ENCODE peak calls at places on chromosome X, in four cellular contexts. One of them, this sample, is unnamed.

GRCh38 chrX:6965729-6966128 is 181.8 kb upstream of the STS start:
- DNase-seq in type B pancreatic cell: no peak
- DNase-seq in dorsolateral prefrontal cortex: no peak
- DNase-seq in lower lobe of right lung: no peak
- DNase-seq in this sample: no peak

GRCh38 chrX:41445781-41446358 is 1.3 kb upstream of the NYX start:
- DNase-seq in dorsolateral prefrontal cortex: no peak
- DNase-seq in type B pancreatic cell: no peak
- DNase-seq in lower lobe of right lung: no peak
- DNase-seq in this sample: no peak

GRCh38 chrX:43718956-43719355 is 62.9 kb downstream of the MAOA start:
- DNase-seq in dorsolateral prefrontal cortex: no peak
- DNase-seq in lower lobe of right lung: no peak
- DNase-seq in type B pancreatic cell: no peak
- DNase-seq in this sample: no peak

GRCh38 chrX:41468647-41469323 is 21.6 kb downstream of the NYX start:
- DNase-seq in lower lobe of right lung: no peak
- DNase-seq in dorsolateral prefrontal cortex: no peak
- DNase-seq in type B pancreatic cell: no peak
- DNase-seq in this sample: no peak

GRCh38 chrX:154374361-154375155 is at the start of gene FLNA:
- DNase-seq in lower lobe of right lung: no peak
- DNase-seq in type B pancreatic cell: no peak
- DNase-seq in dorsolateral prefrontal cortex: no peak
- DNase-seq in this sample: no peak

GRCh38 chrX:139126493-139126892 is 404.0 kb upstream of the F9 start:
- DNase-seq in type B pancreatic cell: no peak
- DNase-seq in lower lobe of right lung: no peak
- DNase-seq in dorsolateral prefrontal cortex: no peak
- DNase-seq in this sample: no peak

GRCh38 chrX:48945517-48946348 is 11.7 kb downstream of the OTUD5 start:
- DNase-seq in lower lobe of right lung: peak
- DNase-seq in dorsolateral prefrontal cortex: peak
- DNase-seq in type B pancreatic cell: no peak
- DNase-seq in this sample: no peak

GRCh38 chrX:50691820-50692219 is 122.2 kb downstream of the SHROOM4 start:
- DNase-seq in type B pancreatic cell: no peak
- DNase-seq in dorsolateral prefrontal cortex: no peak
- DNase-seq in lower lobe of right lung: no peak
- DNase-seq in this sample: no peak

GRCh38 chrX:1202251-1202650 is 10.2 kb downstream of the CRLF2 start:
- DNase-seq in lower lobe of right lung: no peak
- DNase-seq in dorsolateral prefrontal cortex: no peak
- DNase-seq in type B pancreatic cell: peak
- DNase-seq in this sample: peak

GRCh38 chrX:153397256-153397960 is 3.7 kb downstream of the PNMA6E start:
- DNase-seq in lower lobe of right lung: no peak
- DNase-seq in dorsolateral prefrontal cortex: no peak
- DNase-seq in type B pancreatic cell: no peak
- DNase-seq in this sample: no peak

GRCh38 chrX:100864967-100865366 is 9.2 kb downstream of the NOX1 start:
- DNase-seq in type B pancreatic cell: no peak
- DNase-seq in dorsolateral prefrontal cortex: peak
- DNase-seq in lower lobe of right lung: no peak
- DNase-seq in this sample: no peak

GRCh38 chrX:71634366-71634765 is 16.1 kb upstream of the CXCR3 start:
- DNase-seq in lower lobe of right lung: no peak
- DNase-seq in type B pancreatic cell: no peak
- DNase-seq in dorsolateral prefrontal cortex: no peak
- DNase-seq in this sample: no peak

GRCh38 chrX:53284684-53285447 is 3.5 kb upstream of the IQSEC2 start:
- DNase-seq in dorsolateral prefrontal cortex: peak
- DNase-seq in type B pancreatic cell: no peak
- DNase-seq in lower lobe of right lung: peak
- DNase-seq in this sample: no peak

GRCh38 chrX:11273544-11273943 is 19.7 kb upstream of the AMELX start:
- DNase-seq in lower lobe of right lung: no peak
- DNase-seq in dorsolateral prefrontal cortex: no peak
- DNase-seq in type B pancreatic cell: no peak
- DNase-seq in this sample: no peak

GRCh38 chrX:23626651-23627050 is 40.6 kb upstream of the PRDX4 start:
- DNase-seq in dorsolateral prefrontal cortex: no peak
- DNase-seq in type B pancreatic cell: no peak
- DNase-seq in lower lobe of right lung: no peak
- DNase-seq in this sample: no peak

GRCh38 chrX:47873123-47873522 is 36.4 kb downstream of the ZNF81 start:
- DNase-seq in type B pancreatic cell: no peak
- DNase-seq in lower lobe of right lung: no peak
- DNase-seq in dorsolateral prefrontal cortex: no peak
- DNase-seq in this sample: no peak

GRCh38 chrX:149374751-149375150 is 130.4 kb downstream of the IDS start:
- DNase-seq in lower lobe of right lung: no peak
- DNase-seq in type B pancreatic cell: no peak
- DNase-seq in dorsolateral prefrontal cortex: no peak
- DNase-seq in this sample: no peak

GRCh38 chrX:7574325-7574724 is 268.6 kb upstream of the VCX start:
- DNase-seq in type B pancreatic cell: no peak
- DNase-seq in lower lobe of right lung: no peak
- DNase-seq in dorsolateral prefrontal cortex: no peak
- DNase-seq in this sample: no peak

GRCh38 chrX:74343327-74343969 is 39.5 kb downstream of the ZCCHC13 start:
- DNase-seq in lower lobe of right lung: no peak
- DNase-seq in dorsolateral prefrontal cortex: no peak
- DNase-seq in type B pancreatic cell: no peak
- DNase-seq in this sample: no peak

GRCh38 chrX:15619053-15619772 is 18.5 kb upstream of the ACE2 start:
- DNase-seq in type B pancreatic cell: no peak
- DNase-seq in dorsolateral prefrontal cortex: no peak
- DNase-seq in lower lobe of right lung: no peak
- DNase-seq in this sample: no peak

GRCh38 chrX:39983715-39984114 is 114.0 kb downstream of the BCOR start:
- DNase-seq in dorsolateral prefrontal cortex: peak
- DNase-seq in type B pancreatic cell: no peak
- DNase-seq in lower lobe of right lung: no peak
- DNase-seq in this sample: no peak

GRCh38 chrX:40266490-40267333 is 169.0 kb upstream of the BCOR start:
- DNase-seq in dorsolateral prefrontal cortex: peak
- DNase-seq in type B pancreatic cell: peak
- DNase-seq in lower lobe of right lung: peak
- DNase-seq in this sample: peak

GRCh38 chrX:12497832-12498591 is 293.2 kb upstream of the PRPS2 start:
- DNase-seq in lower lobe of right lung: no peak
- DNase-seq in dorsolateral prefrontal cortex: no peak
- DNase-seq in type B pancreatic cell: no peak
- DNase-seq in this sample: no peak

GRCh38 chrX:40145001-40145631 is 47.4 kb upstream of the BCOR start:
- DNase-seq in lower lobe of right lung: no peak
- DNase-seq in dorsolateral prefrontal cortex: no peak
- DNase-seq in type B pancreatic cell: no peak
- DNase-seq in this sample: no peak

GRCh38 chrX:110944793-110945466 is 149.3 kb upstream of the CHRDL1 start:
- DNase-seq in dorsolateral prefrontal cortex: peak
- DNase-seq in lower lobe of right lung: no peak
- DNase-seq in type B pancreatic cell: no peak
- DNase-seq in this sample: no peak

GRCh38 chrX:274904-275475 is 6.2 kb upstream of the PLCXD1 start:
- DNase-seq in type B pancreatic cell: no peak
- DNase-seq in lower lobe of right lung: peak
- DNase-seq in dorsolateral prefrontal cortex: no peak
- DNase-seq in this sample: no peak

GRCh38 chrX:44400588-44400987 is 57.1 kb upstream of the EFHC2 start:
- DNase-seq in lower lobe of right lung: peak
- DNase-seq in dorsolateral prefrontal cortex: no peak
- DNase-seq in type B pancreatic cell: no peak
- DNase-seq in this sample: no peak

GRCh38 chrX:11952176-11952720 is 186.0 kb upstream of the FRMPD4 start:
- DNase-seq in lower lobe of right lung: no peak
- DNase-seq in type B pancreatic cell: no peak
- DNase-seq in dorsolateral prefrontal cortex: no peak
- DNase-seq in this sample: no peak

GRCh38 chrX:42739258-42739657 is 38.7 kb downstream of the PPP1R2C start:
- DNase-seq in lower lobe of right lung: no peak
- DNase-seq in type B pancreatic cell: no peak
- DNase-seq in dorsolateral prefrontal cortex: no peak
- DNase-seq in this sample: no peak

GRCh38 chrX:20680998-20681397 is 414.3 kb upstream of the RPS6KA3 start:
- DNase-seq in type B pancreatic cell: no peak
- DNase-seq in dorsolateral prefrontal cortex: no peak
- DNase-seq in lower lobe of right lung: no peak
- DNase-seq in this sample: no peak

GRCh38 chrX:26146024-26146423 is 7.9 kb downstream of the MAGEB18 start:
- DNase-seq in dorsolateral prefrontal cortex: no peak
- DNase-seq in type B pancreatic cell: no peak
- DNase-seq in lower lobe of right lung: no peak
- DNase-seq in this sample: no peak

GRCh38 chrX:120306640-120307039 is 4.6 kb downstream of the TMEM255A start:
- DNase-seq in lower lobe of right lung: no peak
- DNase-seq in dorsolateral prefrontal cortex: no peak
- DNase-seq in type B pancreatic cell: no peak
- DNase-seq in this sample: no peak

GRCh38 chrX:31092476-31092875 is 20.6 kb upstream of the FTHL17 start:
- DNase-seq in dorsolateral prefrontal cortex: no peak
- DNase-seq in lower lobe of right lung: no peak
- DNase-seq in type B pancreatic cell: no peak
- DNase-seq in this sample: no peak

GRCh38 chrX:14352511-14352910 is 176.8 kb upstream of the GLRA2 start:
- DNase-seq in dorsolateral prefrontal cortex: no peak
- DNase-seq in lower lobe of right lung: no peak
- DNase-seq in type B pancreatic cell: no peak
- DNase-seq in this sample: no peak

GRCh38 chrX:124690495-124690894 is 344.1 kb downstream of the SH2D1A start:
- DNase-seq in lower lobe of right lung: no peak
- DNase-seq in type B pancreatic cell: no peak
- DNase-seq in dorsolateral prefrontal cortex: no peak
- DNase-seq in this sample: no peak

GRCh38 chrX:43677993-43678392 is 21.9 kb downstream of the MAOA start:
- DNase-seq in lower lobe of right lung: no peak
- DNase-seq in type B pancreatic cell: no peak
- DNase-seq in dorsolateral prefrontal cortex: no peak
- DNase-seq in this sample: no peak

GRCh38 chrX:68710870-68711576 is 63.6 kb downstream of the STARD8 start:
- DNase-seq in dorsolateral prefrontal cortex: no peak
- DNase-seq in type B pancreatic cell: no peak
- DNase-seq in lower lobe of right lung: no peak
- DNase-seq in this sample: no peak

GRCh38 chrX:43661521-43662240 is 5.6 kb downstream of the MAOA start:
- DNase-seq in type B pancreatic cell: no peak
- DNase-seq in dorsolateral prefrontal cortex: no peak
- DNase-seq in lower lobe of right lung: no peak
- DNase-seq in this sample: no peak

GRCh38 chrX:27463187-27463586 is at the start of gene PPP4R3C:
- DNase-seq in type B pancreatic cell: no peak
- DNase-seq in lower lobe of right lung: no peak
- DNase-seq in dorsolateral prefrontal cortex: no peak
- DNase-seq in this sample: no peak

GRCh38 chrX:137194164-137194563 is 160.4 kb upstream of the GPR101 start:
- DNase-seq in dorsolateral prefrontal cortex: peak
- DNase-seq in type B pancreatic cell: no peak
- DNase-seq in lower lobe of right lung: no peak
- DNase-seq in this sample: no peak
- TF ChIP-seq CTCF in dorsolateral prefrontal cortex: peak
- TF ChIP-seq CTCF in type B pancreatic cell: peak
- TF ChIP-seq CTCF in lower lobe of right lung: peak
- TF ChIP-seq CTCF in this sample: peak

GRCh38 chrX:131801911-131802310 is 221.2 kb upstream of the STK26 start:
- DNase-seq in dorsolateral prefrontal cortex: no peak
- DNase-seq in lower lobe of right lung: no peak
- DNase-seq in type B pancreatic cell: no peak
- DNase-seq in this sample: no peak

GRCh38 chrX:131801066-131801465 is 222.0 kb upstream of the STK26 start:
- DNase-seq in dorsolateral prefrontal cortex: no peak
- DNase-seq in type B pancreatic cell: no peak
- DNase-seq in lower lobe of right lung: no peak
- DNase-seq in this sample: no peak

DNA sequence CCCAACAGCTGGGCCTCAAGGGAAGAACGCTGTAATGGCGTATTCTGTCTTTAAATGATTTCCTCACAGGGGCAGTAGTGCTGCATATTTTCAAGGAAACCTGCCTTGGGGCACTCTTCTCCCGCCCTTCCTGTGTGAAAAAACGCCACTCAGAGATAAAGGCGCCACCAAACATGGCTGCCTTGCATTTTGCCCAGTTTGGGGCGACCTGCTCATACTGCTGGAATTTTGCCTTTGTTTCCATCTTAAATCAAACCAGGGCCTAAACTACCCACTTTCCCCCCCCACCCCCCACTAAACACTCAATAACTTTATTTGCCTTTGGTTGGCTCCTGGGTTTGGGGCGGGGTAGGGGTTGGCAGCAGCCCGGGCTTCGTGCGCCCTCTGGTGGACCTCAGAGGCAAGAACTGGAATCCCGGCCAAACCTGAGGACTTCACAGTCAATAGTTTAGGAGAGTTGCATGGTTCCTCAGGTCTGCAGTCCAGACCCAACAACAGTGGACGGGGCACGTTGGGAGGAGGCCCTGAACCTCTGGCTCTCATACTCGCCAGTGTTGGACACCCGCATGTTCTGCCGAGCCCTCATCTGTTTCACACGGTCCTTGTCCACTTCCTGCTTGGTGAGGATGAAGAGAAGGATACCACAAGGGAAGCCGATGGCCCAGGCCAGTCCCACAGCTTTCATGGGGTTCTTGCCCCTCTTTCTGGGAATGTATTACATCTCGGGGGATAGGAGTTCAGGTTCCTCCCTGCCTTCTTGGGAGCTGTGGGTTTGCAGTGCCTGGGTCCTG is 220.1 kb upstream of the STK26 start:
- DNase-seq in dorsolateral prefrontal cortex: peak
- DNase-seq in type B pancreatic cell: no peak
- DNase-seq in lower lobe of right lung: no peak
- DNase-seq in this sample: peak
- TF ChIP-seq CTCF in dorsolateral prefrontal cortex: peak
- TF ChIP-seq CTCF in type B pancreatic cell: peak
- TF ChIP-seq CTCF in lower lobe of right lung: peak
- TF ChIP-seq CTCF in this sample: peak

GRCh38 chrX:24982306-24982965 is 33.3 kb downstream of the ARX start:
- DNase-seq in dorsolateral prefrontal cortex: no peak
- DNase-seq in lower lobe of right lung: no peak
- DNase-seq in type B pancreatic cell: no peak
- DNase-seq in this sample: no peak

GRCh38 chrX:24983931-24984330 is 31.8 kb downstream of the ARX start:
- DNase-seq in dorsolateral prefrontal cortex: no peak
- DNase-seq in lower lobe of right lung: no peak
- DNase-seq in type B pancreatic cell: no peak
- DNase-seq in this sample: no peak

GRCh38 chrX:24981030-24981429 is 34.7 kb downstream of the ARX start:
- DNase-seq in lower lobe of right lung: no peak
- DNase-seq in type B pancreatic cell: no peak
- DNase-seq in dorsolateral prefrontal cortex: no peak
- DNase-seq in this sample: no peak

GRCh38 chrX:24979081-24979480 is 36.7 kb downstream of the ARX start:
- DNase-seq in type B pancreatic cell: no peak
- DNase-seq in lower lobe of right lung: no peak
- DNase-seq in dorsolateral prefrontal cortex: no peak
- DNase-seq in this sample: no peak
- TF ChIP-seq CTCF in type B pancreatic cell: no peak
- TF ChIP-seq CTCF in lower lobe of right lung: no peak
- TF ChIP-seq CTCF in dorsolateral prefrontal cortex: no peak
- TF ChIP-seq CTCF in this sample: no peak

GRCh38 chrX:129754266-129755024 is 15.7 kb downstream of the XPNPEP2 start:
- DNase-seq in type B pancreatic cell: no peak
- DNase-seq in lower lobe of right lung: no peak
- DNase-seq in dorsolateral prefrontal cortex: no peak
- DNase-seq in this sample: no peak
- TF ChIP-seq CTCF in type B pancreatic cell: peak
- TF ChIP-seq CTCF in lower lobe of right lung: peak
- TF ChIP-seq CTCF in dorsolateral prefrontal cortex: peak
- TF ChIP-seq CTCF in this sample: peak